ENCODE peak calls at places on chromosome 17, in seven cellular contexts. Q, G, U, A, S, R and H are unnamed samples. For H3K9me3, the result is how much of the 10 kb centered on the place peaks cover.

GRCh38 chr17:1785925-1786324 is 24.1 kb downstream of the SERPINF1 start:
- DNase-seq in Q (no peak), G (peak), U (no peak), A (peak), S (no peak), R (peak), H (no peak)

GRCh38 chr17:72683506-72684404 is 408.7 kb downstream of the SLC39A11 start:
- DNase-seq in Q (peak), G (peak), U (peak), A (peak), S (peak), R (no peak), H (peak)

GRCh38 chr17:43211480-43212402 is at the start of gene TMEM106A:
- DNase-seq in Q (no peak), G (peak), U (peak), A (peak), S (peak), R (peak), H (peak)

GRCh38 chr17:45251931-45252330 is 10.0 kb downstream of the SPATA32 start:
- DNase-seq in Q (peak), G (no peak), U (no peak), A (no peak), S (peak), R (no peak), H (no peak)

GRCh38 chr17:62675701-62676100 is 48.2 kb downstream of the MRC2 start:
- DNase-seq in Q (no peak), G (no peak), U (no peak), A (no peak), S (peak), R (no peak), H (no peak)

GRCh38 chr17:40582328-40582901 is 17.1 kb upstream of the CCR7 start:
- DNase-seq in Q (no peak), G (peak), U (no peak), A (peak), S (no peak), R (no peak), H (no peak)

GRCh38 chr17:53626286-53626685 is 196.4 kb upstream of the KIF2B start:
- DNase-seq in Q (peak), G (no peak), U (peak), A (no peak), S (peak), R (no peak), H (no peak)

GRCh38 chr17:2213291-2213960 is 90.2 kb downstream of the SMG6 start:
- DNase-seq in Q (no peak), G (no peak), U (peak), A (no peak), S (peak), R (no peak), H (peak)

GRCh38 chr17:18139949-18140348 is 31.4 kb downstream of the MYO15A start:
- DNase-seq in Q (no peak), G (no peak), U (peak), A (no peak), S (peak), R (no peak), H (no peak)

GRCh38 chr17:66135219-66135618 is 56.7 kb downstream of the CEP112 start:
- DNase-seq in Q (no peak), G (no peak), U (no peak), A (no peak), S (no peak), R (no peak), H (no peak)

GRCh38 chr17:37702605-37703004 is 42.3 kb downstream of the HNF1B start:
- DNase-seq in Q (peak), G (no peak), U (peak), A (no peak), S (no peak), R (no peak), H (no peak)

GRCh38 chr17:72122668-72123495 is 2.1 kb downstream of the SOX9 start:
- DNase-seq in Q (peak), G (peak), U (peak), A (peak), S (peak), R (peak), H (peak)

GRCh38 chr17:81487487-81488275 is 24.9 kb downstream of the ACTG1 start:
- DNase-seq in Q (peak), G (peak), U (peak), A (peak), S (peak), R (peak), H (peak)

GRCh38 chr17:7191571-7192270 is 12.6 kb upstream of the ASGR1 start:
- DNase-seq in Q (peak), G (no peak), U (peak), A (no peak), S (peak), R (no peak), H (no peak)

GRCh38 chr17:51423421-51424160 is 163.2 kb downstream of the UTP18 start:
- DNase-seq in Q (peak), G (no peak), U (no peak), A (no peak), S (no peak), R (no peak), H (no peak)

GRCh38 chr17:44887971-44888955 is 11.0 kb downstream of the EFTUD2 start:
- DNase-seq in Q (no peak), G (no peak), U (no peak), A (no peak), S (peak), R (no peak), H (no peak)

GRCh38 chr17:62870581-62870964 is 62.5 kb upstream of the MARCHF10 start:
- DNase-seq in Q (no peak), G (no peak), U (no peak), A (no peak), S (no peak), R (no peak), H (no peak)

GRCh38 chr17:78398390-78398789 is 19.9 kb downstream of the PGS1 start:
- DNase-seq in Q (no peak), G (no peak), U (no peak), A (no peak), S (no peak), R (no peak), H (no peak)

GRCh38 chr17:3532106-3532858 is 25.3 kb downstream of the TRPV3 start:
- DNase-seq in Q (no peak), G (no peak), U (no peak), A (no peak), S (peak), R (no peak), H (no peak)

GRCh38 chr17:44363613-44364159 is at the start of gene FAM171A2:
- DNase-seq in Q (peak), G (peak), U (peak), A (peak), S (peak), R (no peak), H (peak)

GRCh38 chr17:35084987-35085386 is 21.5 kb upstream of the RFFL start:
- DNase-seq in Q (peak), G (no peak), U (peak), A (no peak), S (no peak), R (no peak), H (no peak)

GRCh38 chr17:35801583-35802224 is 6.3 kb upstream of the MMP28 start:
- DNase-seq in Q (no peak), G (peak), U (no peak), A (peak), S (no peak), R (peak), H (no peak)

GRCh38 chr17:8679136-8679535 is 48.6 kb upstream of the MYH10 start:
- DNase-seq in Q (no peak), G (no peak), U (no peak), A (no peak), S (no peak), R (no peak), H (no peak)

GRCh38 chr17:8674344-8675305 is 44.1 kb upstream of the MYH10 start:
- DNase-seq in Q (no peak), G (peak), U (peak), A (peak), S (peak), R (peak), H (no peak)

GRCh38 chr17:8673621-8674020 is 43.1 kb upstream of the MYH10 start:
- DNase-seq in Q (no peak), G (no peak), U (peak), A (peak), S (peak), R (peak), H (no peak)

GRCh38 chr17:8672326-8672725 is 41.8 kb upstream of the MYH10 start:
- DNase-seq in Q (no peak), G (no peak), U (no peak), A (no peak), S (no peak), R (no peak), H (no peak)

DNA sequence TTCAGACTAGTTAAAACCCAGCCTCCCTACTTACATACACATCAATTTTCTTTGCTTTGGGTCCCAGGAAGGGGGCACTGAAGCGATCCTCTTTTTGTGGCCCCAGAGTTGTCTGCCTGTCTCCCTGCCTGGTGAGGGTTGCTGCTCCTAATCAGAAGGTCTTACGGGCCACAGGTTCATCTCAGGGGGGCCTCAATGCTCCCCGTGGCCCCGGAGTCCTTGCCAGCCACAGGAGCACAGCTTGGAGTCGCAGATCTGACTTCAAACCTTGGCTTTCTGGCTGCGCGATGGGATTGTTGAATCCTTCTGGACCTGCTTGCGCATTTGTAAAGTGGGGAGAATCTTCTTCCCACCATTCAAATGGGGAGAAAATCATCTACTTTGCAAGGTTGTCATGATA is 44.8 kb upstream of the MYH10 start:
- DNase-seq in Q (no peak), G (no peak), U (no peak), A (no peak), S (no peak), R (no peak), H (no peak)
- H3K27ac ChIP-seq in Q (no peak), G (no peak), U (peak), A (peak), S (no peak), R (peak), H (no peak)

GRCh38 chr17:77286641-77287431 is 146.1 kb downstream of the SEC14L1 start:
- DNase-seq in Q (peak), G (peak), U (peak), A (peak), S (peak), R (no peak), H (no peak)
- H3K4me3 ChIP-seq in Q (peak), G (peak), U (no peak), A (no peak), S (peak), R (no peak), H (no peak)

GRCh38 chr17:82948957-82949356 is 109.1 kb upstream of the ZNF750 start:
- DNase-seq in Q (no peak), G (no peak), U (no peak), A (no peak), S (no peak), R (no peak), H (no peak)

GRCh38 chr17:82947051-82947991 is 107.5 kb upstream of the ZNF750 start:
- DNase-seq in Q (no peak), G (peak), U (no peak), A (no peak), S (no peak), R (no peak), H (no peak)

GRCh38 chr17:82949361-82949760 is 109.5 kb upstream of the ZNF750 start:
- DNase-seq in Q (no peak), G (peak), U (no peak), A (no peak), S (no peak), R (peak), H (no peak)

GRCh38 chr17:82949984-82950383 is 110.2 kb upstream of the ZNF750 start:
- DNase-seq in Q (no peak), G (peak), U (no peak), A (no peak), S (no peak), R (peak), H (no peak)

GRCh38 chr17:82948081-82948511 is 108.3 kb upstream of the ZNF750 start:
- DNase-seq in Q (no peak), G (peak), U (no peak), A (no peak), S (no peak), R (no peak), H (no peak)
- H3K9me3 ChIP-seq in Q (under half), G (under half), U (half or more), A (under half), S (under half), R (under half), H (under half)

DNA sequence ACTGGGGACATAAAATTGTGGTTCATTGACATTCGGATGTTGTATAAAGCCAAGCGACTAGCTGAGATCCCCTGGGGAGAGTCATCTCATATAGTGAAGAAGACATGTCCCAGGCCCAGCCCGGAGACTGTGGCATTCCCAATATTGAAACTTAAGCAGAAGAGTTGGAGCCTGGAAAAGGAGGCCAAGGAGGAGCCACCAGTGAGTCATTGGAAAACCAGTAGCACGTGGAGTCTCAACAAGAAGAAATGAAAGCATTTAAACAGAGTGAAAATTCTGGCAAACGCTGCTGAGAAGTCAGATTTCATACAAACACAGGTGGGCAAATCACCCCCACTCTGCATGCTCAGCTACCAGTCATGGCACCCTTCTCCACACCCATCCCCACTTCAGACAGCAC is 9.4 kb upstream of the ELAC2 start:
- DNase-seq in Q (no peak), G (no peak), U (peak), A (no peak), S (no peak), R (no peak), H (no peak)
- H3K27ac ChIP-seq in Q (no peak), G (no peak), U (no peak), A (no peak), S (no peak), R (no peak), H (no peak)

GRCh38 chr17:68468334-68468733 is 11.0 kb upstream of the WIPI1 start:
- DNase-seq in Q (no peak), G (no peak), U (peak), A (no peak), S (no peak), R (no peak), H (no peak)
- H3K4me3 ChIP-seq in Q (no peak), G (no peak), U (no peak), A (no peak), S (no peak), R (no peak), H (no peak)

GRCh38 chr17:80262775-80263244 is 2.2 kb downstream of the RNF213 start:
- DNase-seq in Q (no peak), G (no peak), U (no peak), A (no peak), S (peak), R (no peak), H (peak)
- H3K9me3 ChIP-seq in Q (under half), G (under half), U (under half), A (under half), S (under half), R (under half), H (under half)

DNA sequence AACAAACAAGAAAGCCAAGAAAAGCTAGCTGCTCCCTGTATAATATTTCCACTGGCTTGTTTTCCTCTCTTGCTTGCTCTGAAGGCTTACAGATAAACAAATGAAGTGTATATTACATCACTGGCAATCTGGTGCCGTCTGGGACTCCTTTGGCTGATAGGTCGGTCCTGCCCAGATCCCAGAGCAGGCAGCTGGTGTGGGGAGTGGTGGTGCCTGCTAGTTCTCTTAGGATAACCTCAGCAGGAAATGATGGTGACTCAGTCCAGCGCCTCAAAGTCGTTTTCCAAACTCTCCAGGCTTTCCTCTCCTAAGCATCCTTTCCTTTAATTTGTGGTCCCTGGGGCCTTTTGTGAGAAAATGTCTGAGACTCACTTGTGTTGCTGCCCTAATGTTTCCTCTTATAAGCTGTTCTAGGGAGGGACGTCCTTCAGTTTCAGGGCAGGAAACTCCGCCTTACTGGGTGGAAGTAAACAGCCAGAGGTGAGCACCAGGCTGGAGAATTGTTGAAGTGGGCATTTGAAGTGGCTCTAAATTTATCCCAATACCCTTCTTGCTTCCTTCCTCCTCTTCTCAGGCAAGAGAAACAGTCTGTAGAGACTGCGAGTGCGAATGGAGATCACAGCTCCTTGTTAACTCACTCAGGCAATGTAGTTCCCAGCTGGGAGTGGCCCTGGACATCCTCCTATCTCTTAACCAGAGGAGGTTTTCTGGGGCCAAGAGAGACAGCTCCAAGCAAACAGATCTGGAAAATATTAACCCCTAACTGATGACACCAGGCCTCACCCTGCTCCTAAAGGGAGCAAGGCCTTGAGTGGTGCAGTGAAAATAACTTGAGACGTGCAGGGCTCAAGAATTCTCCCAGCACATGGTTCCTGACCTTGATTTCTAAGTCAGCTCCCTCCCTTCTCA is 34.9 kb downstream of the CD300LF start:
- DNase-seq in Q (peak), G (peak), U (peak), A (peak), S (peak), R (no peak), H (no peak)
- H3K27ac ChIP-seq in Q (no peak), G (no peak), U (no peak), A (no peak), S (no peak), R (no peak), H (no peak)

GRCh38 chr17:703081-703875 is 11.4 kb downstream of the VPS53 start:
- DNase-seq in Q (no peak), G (no peak), U (peak), A (no peak), S (no peak), R (no peak), H (no peak)
- H3K4me3 ChIP-seq in Q (no peak), G (no peak), U (no peak), A (no peak), S (no peak), R (no peak), H (no peak)